ENCODE peak calls at places on chromosomes 2 and 18, in six cellular contexts. One of them, this sample, is unnamed.
A peak's percentile ranks its signal among the peaks of the same experiment; 100 is the strongest.

GRCh38 chr2:24342110-24342910 is 18.0 kb downstream of the ITSN2 start:
- DNase-seq in NCI-H1436: no peak
- DNase-seq in NCI-H1092 treated with DMSO at 0.1 percent for 48 hours: no peak
- DNase-seq in stimulated activated CD8-positive, alpha-beta memory T cell treated with anti-CD3 and anti-CD28 coated beads, Interleukin-15, amount 100 ng/mL, for 1 hour: no peak
- DNase-seq in posterior cingulate gyrus: no peak
- DNase-seq in hypothalamus: no peak
- DNase-seq in this sample: no peak

GRCh38 chr2:71609958-71610357 is 156.6 kb downstream of the DYSF start:
- DNase-seq in NCI-H1436: no peak
- DNase-seq in NCI-H1092 treated with DMSO at 0.1 percent for 48 hours: no peak
- DNase-seq in stimulated activated CD8-positive, alpha-beta memory T cell treated with anti-CD3 and anti-CD28 coated beads, Interleukin-15, amount 100 ng/mL, for 1 hour: no peak
- DNase-seq in posterior cingulate gyrus: peak; percentile 35
- DNase-seq in hypothalamus: no peak
- DNase-seq in this sample: no peak

GRCh38 chr2:14256890-14257289 is 375.6 kb upstream of the LRATD1 start:
- DNase-seq in NCI-H1436: no peak
- DNase-seq in NCI-H1092 treated with DMSO at 0.1 percent for 48 hours: no peak
- DNase-seq in stimulated activated CD8-positive, alpha-beta memory T cell treated with anti-CD3 and anti-CD28 coated beads, Interleukin-15, amount 100 ng/mL, for 1 hour: no peak
- DNase-seq in posterior cingulate gyrus: no peak
- DNase-seq in hypothalamus: no peak
- DNase-seq in this sample: no peak

GRCh38 chr2:40093036-40093673 is 314.1 kb upstream of the THUMPD2 start:
- DNase-seq in NCI-H1436: no peak
- DNase-seq in NCI-H1092 treated with DMSO at 0.1 percent for 48 hours: no peak
- DNase-seq in stimulated activated CD8-positive, alpha-beta memory T cell treated with anti-CD3 and anti-CD28 coated beads, Interleukin-15, amount 100 ng/mL, for 1 hour: no peak
- DNase-seq in posterior cingulate gyrus: no peak
- DNase-seq in hypothalamus: no peak
- DNase-seq in this sample: no peak

GRCh38 chr2:124426630-124427029 is 401.5 kb downstream of the CNTNAP5 start:
- DNase-seq in NCI-H1436: no peak
- DNase-seq in NCI-H1092 treated with DMSO at 0.1 percent for 48 hours: no peak
- DNase-seq in stimulated activated CD8-positive, alpha-beta memory T cell treated with anti-CD3 and anti-CD28 coated beads, Interleukin-15, amount 100 ng/mL, for 1 hour: no peak
- DNase-seq in posterior cingulate gyrus: peak; percentile 83
- DNase-seq in hypothalamus: no peak
- DNase-seq in this sample: no peak

GRCh38 chr2:46171441-46171953 is 125.7 kb upstream of the EPAS1 start:
- DNase-seq in NCI-H1436: no peak
- DNase-seq in NCI-H1092 treated with DMSO at 0.1 percent for 48 hours: peak; percentile 1
- DNase-seq in stimulated activated CD8-positive, alpha-beta memory T cell treated with anti-CD3 and anti-CD28 coated beads, Interleukin-15, amount 100 ng/mL, for 1 hour: no peak
- DNase-seq in posterior cingulate gyrus: peak; percentile 92
- DNase-seq in hypothalamus: no peak
- DNase-seq in this sample: no peak

GRCh38 chr18:55047546-55047945 is 88.3 kb upstream of the CCDC68 start:
- DNase-seq in NCI-H1436: no peak
- DNase-seq in NCI-H1092 treated with DMSO at 0.1 percent for 48 hours: no peak
- DNase-seq in stimulated activated CD8-positive, alpha-beta memory T cell treated with anti-CD3 and anti-CD28 coated beads, Interleukin-15, amount 100 ng/mL, for 1 hour: no peak
- DNase-seq in posterior cingulate gyrus: peak; percentile 84
- DNase-seq in hypothalamus: no peak
- DNase-seq in this sample: no peak

GRCh38 chr2:45013229-45014015 is 4.2 kb upstream of the SIX2 start:
- DNase-seq in NCI-H1436: no peak
- DNase-seq in NCI-H1092 treated with DMSO at 0.1 percent for 48 hours: no peak
- DNase-seq in stimulated activated CD8-positive, alpha-beta memory T cell treated with anti-CD3 and anti-CD28 coated beads, Interleukin-15, amount 100 ng/mL, for 1 hour: no peak
- DNase-seq in posterior cingulate gyrus: peak; percentile 75
- DNase-seq in hypothalamus: no peak
- DNase-seq in this sample: no peak

GRCh38 chr18:42289526-42289925 is 334.5 kb downstream of the PIK3C3 start:
- DNase-seq in NCI-H1436: no peak
- DNase-seq in NCI-H1092 treated with DMSO at 0.1 percent for 48 hours: no peak
- DNase-seq in stimulated activated CD8-positive, alpha-beta memory T cell treated with anti-CD3 and anti-CD28 coated beads, Interleukin-15, amount 100 ng/mL, for 1 hour: no peak
- DNase-seq in posterior cingulate gyrus: no peak
- DNase-seq in hypothalamus: no peak
- DNase-seq in this sample: no peak

GRCh38 chr18:62436636-62437519 is 85.9 kb upstream of the ZCCHC2 start:
- DNase-seq in NCI-H1436: no peak
- DNase-seq in NCI-H1092 treated with DMSO at 0.1 percent for 48 hours: no peak
- DNase-seq in stimulated activated CD8-positive, alpha-beta memory T cell treated with anti-CD3 and anti-CD28 coated beads, Interleukin-15, amount 100 ng/mL, for 1 hour: no peak
- DNase-seq in posterior cingulate gyrus: peak; percentile 94
- DNase-seq in hypothalamus: no peak
- DNase-seq in this sample: no peak

GRCh38 chr2:227185616-227186015 is 21.2 kb downstream of the COL4A3 start:
- DNase-seq in NCI-H1436: no peak
- DNase-seq in NCI-H1092 treated with DMSO at 0.1 percent for 48 hours: no peak
- DNase-seq in stimulated activated CD8-positive, alpha-beta memory T cell treated with anti-CD3 and anti-CD28 coated beads, Interleukin-15, amount 100 ng/mL, for 1 hour: no peak
- DNase-seq in posterior cingulate gyrus: no peak
- DNase-seq in hypothalamus: no peak
- DNase-seq in this sample: no peak

This sample was measured in nucleus accumbens.